ENCODE peak calls at places on chromosome 19, in seven cellular contexts. J is HepG2, I is K562, L is H1, M is SK-N-SH, R is GM12892, Z is GM12878. S is an unnamed sample.

GRCh38 chr19:12983561-12984142 is 11.6 kb upstream of the NFIX start:
- DNase-seq in J (peak), I (peak), L (no peak), M (peak), R (peak), Z (no peak), S (peak)

GRCh38 chr19:13492128-13492527 is 14.2 kb downstream of the CACNA1A start:
- DNase-seq in J (no peak), I (no peak), L (no peak), M (no peak), R (no peak), Z (no peak), S (no peak)

GRCh38 chr19:11361771-11362731 is 6.8 kb downstream of the PLPPR2 start:
- DNase-seq in J (no peak), I (peak), L (no peak), M (peak), R (no peak), Z (no peak), S (no peak)

GRCh38 chr19:45938733-45939319 is 24.2 kb upstream of the NANOS2 start:
- DNase-seq in J (no peak), I (peak), L (no peak), M (no peak), R (no peak), Z (no peak), S (no peak)

GRCh38 chr19:34274827-34275625 is 20.7 kb downstream of the GARRE1 start:
- DNase-seq in J (peak), I (no peak), L (no peak), M (no peak), R (no peak), Z (no peak), S (no peak)

GRCh38 chr19:13163609-13164364 is 13.6 kb downstream of the IER2 start:
- DNase-seq in J (peak), I (peak), L (no peak), M (peak), R (no peak), Z (no peak), S (no peak)

GRCh38 chr19:45177817-45178261 is at the start of gene TRAPPC6A:
- DNase-seq in J (no peak), I (no peak), L (no peak), M (no peak), R (no peak), Z (no peak), S (no peak)

GRCh38 chr19:27794444-27795042 is 1418.4 kb downstream of the UQCRFS1 start:
- DNase-seq in J (peak), I (peak), L (no peak), M (no peak), R (no peak), Z (no peak), S (peak)

GRCh38 chr19:41409288-41409687 is 11.7 kb downstream of the BCKDHA start:
- DNase-seq in J (peak), I (peak), L (no peak), M (no peak), R (no peak), Z (no peak), S (no peak)
- TF ChIP-seq TAF1 in J (no peak), I (no peak), L (no peak), M (no peak), R (no peak), Z (no peak), S (no peak)

GRCh38 chr19:47179643-47180310 is 49.1 kb downstream of the SAE1 start:
- DNase-seq in J (no peak), I (no peak), L (no peak), M (no peak), R (no peak), Z (no peak), S (no peak)
- TF ChIP-seq TAF1 in J (no peak), I (no peak), L (no peak), M (no peak), R (no peak), Z (no peak), S (no peak)

GRCh38 chr19:54013866-54014265 is 22.4 kb downstream of the CACNG6 start:
- DNase-seq in J (no peak), I (no peak), L (no peak), M (no peak), R (no peak), Z (no peak), S (no peak)
- TF ChIP-seq TAF1 in J (no peak), I (no peak), L (no peak), M (no peak), R (no peak), Z (no peak), S (no peak)

GRCh38 chr19:29245221-29245620 is 32.3 kb upstream of the UQCRFS1 start:
- DNase-seq in J (no peak), I (no peak), L (no peak), M (no peak), R (no peak), Z (no peak), S (no peak)
- TF ChIP-seq TAF1 in J (no peak), I (no peak), L (no peak), M (no peak), R (no peak), Z (no peak), S (no peak)

DNA sequence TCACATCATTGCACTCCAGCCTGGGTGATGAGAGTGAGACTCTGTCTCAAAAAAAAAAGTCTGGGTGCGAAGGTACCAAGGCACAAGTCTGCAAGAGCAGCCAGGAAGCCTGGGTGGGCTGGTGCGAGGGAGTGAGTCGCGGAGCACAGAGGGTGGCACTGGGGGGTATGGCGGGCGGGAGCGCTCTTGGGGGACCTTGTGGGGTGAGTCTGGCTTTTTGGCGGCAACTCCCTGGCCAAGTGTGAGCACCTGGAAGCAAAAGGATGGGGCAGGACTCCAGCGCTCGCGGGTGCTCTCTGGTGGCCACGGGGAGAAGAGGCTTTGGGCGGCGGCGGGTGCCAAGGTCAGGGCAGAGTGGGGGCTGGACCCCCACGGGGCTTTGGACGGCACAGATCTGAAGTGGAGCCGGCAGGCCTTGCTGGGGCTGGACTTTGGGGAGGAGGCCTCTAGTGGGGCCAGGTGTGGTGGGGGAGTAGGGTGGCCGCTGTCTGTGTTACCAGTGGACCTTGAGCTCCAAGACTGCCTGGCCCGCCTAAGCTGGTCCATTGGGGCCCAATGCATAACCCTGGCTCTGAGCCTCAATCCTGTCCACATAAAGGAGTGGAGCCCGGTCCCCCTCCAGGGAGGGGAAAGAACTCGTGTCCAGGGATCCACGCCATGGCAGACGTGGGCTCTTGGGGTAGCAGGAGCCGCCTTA is 1.6 kb downstream of the P2RY11 start:
- DNase-seq in J (peak), I (peak), L (no peak), M (peak), R (peak), Z (no peak), S (peak)
- TF ChIP-seq TAF1 in J (no peak), I (no peak), L (no peak), M (no peak), R (no peak), Z (no peak), S (no peak)

DNA sequence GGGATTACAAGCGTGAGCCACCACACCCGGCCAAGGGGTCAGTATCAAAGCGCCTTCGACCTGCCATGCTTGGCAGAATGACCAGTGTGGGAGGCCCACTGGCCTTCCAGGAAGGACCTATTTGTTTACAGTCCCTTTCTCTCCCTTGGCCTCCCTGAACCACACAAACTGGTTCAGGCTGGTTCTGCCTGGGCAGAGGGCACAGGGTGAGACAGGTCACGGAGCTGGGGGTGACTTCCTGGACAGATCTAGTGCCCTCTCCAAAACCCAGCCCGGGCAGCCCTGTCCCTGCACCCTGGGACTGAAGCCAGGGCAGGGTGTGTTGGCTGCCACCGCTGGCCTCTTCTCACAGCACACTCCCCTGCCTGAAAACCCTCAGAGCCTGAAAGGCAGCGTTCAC is 11.3 kb downstream of the PLEKHF1 start:
- DNase-seq in J (no peak), I (no peak), L (no peak), M (no peak), R (no peak), Z (no peak), S (no peak)
- TF ChIP-seq TAF1 in J (no peak), I (no peak), L (no peak), M (no peak), R (no peak), Z (no peak), S (no peak)

GRCh38 chr19:17841810-17842662 is 5.7 kb downstream of the JAK3 start:
- DNase-seq in J (no peak), I (peak), L (peak), M (peak), R (no peak), Z (no peak), S (peak)
- TF ChIP-seq TAF1 in J (no peak), I (peak), L (peak), M (no peak), R (no peak), Z (no peak), S (no peak)

GRCh38 chr19:39265321-39265916 is 2.8 kb upstream of the IFNL2 start:
- DNase-seq in J (no peak), I (no peak), L (no peak), M (no peak), R (no peak), Z (no peak), S (no peak)
- TF ChIP-seq TAF1 in J (no peak), I (no peak), L (peak), M (no peak), R (no peak), Z (no peak), S (no peak)

DNA sequence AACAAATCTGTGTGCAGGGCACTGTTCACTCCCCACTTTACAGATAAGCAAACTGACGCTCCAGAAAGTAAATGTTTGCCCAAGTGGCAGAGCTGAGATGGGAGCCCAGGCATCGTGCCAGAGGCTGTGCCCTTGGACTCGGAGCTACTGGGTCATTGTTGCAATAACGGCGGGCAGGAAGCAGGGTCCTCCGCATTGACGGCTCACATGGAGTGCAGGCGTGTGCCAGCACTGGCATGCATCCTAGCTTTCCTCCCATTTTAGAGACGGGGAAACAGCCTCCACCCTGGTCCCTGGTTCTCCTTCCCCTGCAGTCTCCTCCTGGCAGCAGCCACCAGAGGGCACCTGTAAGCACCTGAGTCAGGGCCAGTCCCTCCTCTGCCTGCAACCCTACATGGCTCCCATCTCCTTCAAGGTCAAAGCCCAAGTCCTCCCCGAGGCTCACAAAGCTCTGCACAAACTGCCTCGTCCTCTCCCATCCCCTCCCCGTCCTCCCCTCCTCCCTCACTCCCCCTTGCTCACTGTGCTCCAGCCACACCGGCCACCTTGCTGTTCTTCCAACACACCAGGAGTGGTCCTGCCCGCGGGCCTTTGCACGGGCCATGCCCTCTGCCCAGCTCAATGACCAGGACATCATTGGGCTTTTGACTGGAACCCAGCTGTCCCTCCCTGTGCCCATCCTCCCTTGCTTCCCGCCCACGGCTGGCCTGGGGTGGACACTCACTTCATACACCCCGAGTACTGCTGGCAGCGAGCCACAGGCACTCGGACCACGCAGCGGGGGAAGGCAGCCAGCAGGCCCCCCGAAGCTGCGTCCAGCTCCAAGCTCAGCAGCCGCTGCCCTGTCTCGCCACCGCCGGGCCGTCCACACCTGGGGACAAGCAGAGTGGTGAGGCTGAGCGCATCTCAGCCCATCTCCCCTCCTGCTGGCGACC is 7.7 kb upstream of the LRG1 start:
- DNase-seq in J (no peak), I (peak), L (no peak), M (peak), R (no peak), Z (no peak), S (no peak)
- TF ChIP-seq TAF1 in J (no peak), I (no peak), L (no peak), M (no peak), R (no peak), Z (no peak), S (no peak)

S was measured in GM12891.